ENCODE peak calls at places on chromosomes 11 and 22, in eight cellular contexts. U, B, S, T, H, I, D and N are unnamed samples.

GRCh38 chr11:104339383-104339831 is 175.5 kb upstream of the PDGFD start:
- DNase-seq in I (no peak), S (no peak), B (no peak), T (no peak), U (no peak), D (no peak), H (no peak), N (no peak)

GRCh38 chr11:76669901-76670474 is 559 bp downstream of the LRRC32 start:
- DNase-seq in H (peak; percentile 88), U (no peak), B (peak; percentile 78), I (peak; percentile 77), T (no peak), S (peak; percentile 49), D (no peak), N (no peak)

GRCh38 chr22:25111579-25112517 is 87.8 kb upstream of the CRYBB3 start:
- DNase-seq in I (peak; percentile 27), U (no peak), S (peak; percentile 77), B (peak; percentile 7), D (peak; percentile 28), T (peak; percentile 51), H (no peak), N (no peak)

GRCh38 chr11:12694182-12694531 is 19.9 kb downstream of the TEAD1 start:
- DNase-seq in H (peak; percentile 44), D (no peak), I (no peak), T (no peak), B (peak; percentile 62), U (no peak), S (peak; percentile 46), N (no peak)

GRCh38 chr11:15747671-15748070 is 608.7 kb downstream of the SOX6 start:
- DNase-seq in D (no peak), B (no peak), I (no peak), U (no peak), S (no peak), T (no peak), H (peak; percentile 72), N (no peak)

GRCh38 chr11:43907028-43907966 is 26.7 kb downstream of the ALKBH3 start:
- DNase-seq in T (no peak), U (no peak), H (no peak), B (no peak), D (peak; percentile 15), I (no peak), S (no peak), N (no peak)

GRCh38 chr11:105989124-105989523 is 32.9 kb downstream of the MSANTD4 start:
- DNase-seq in U (no peak), D (no peak), H (no peak), S (no peak), I (no peak), B (no peak), T (no peak), N (no peak)

GRCh38 chr22:42368379-42369249 is 63.6 kb downstream of the NFAM1 start:
- DNase-seq in T (no peak), I (no peak), D (no peak), U (no peak), H (no peak), B (peak; percentile 9), S (peak; percentile 44), N (no peak)

GRCh38 chr11:86446924-86447285 is 72.2 kb downstream of the CCDC81 start:
- DNase-seq in T (no peak), U (no peak), B (no peak), I (no peak), H (no peak), D (no peak), S (no peak), N (no peak)

GRCh38 chr22:37345863-37346514 is 63.7 kb downstream of the CYTH4 start:
- DNase-seq in H (peak; percentile 97), U (no peak), B (peak; percentile 87), I (peak; percentile 53), S (peak; percentile 55), D (no peak), T (peak; percentile 76), N (no peak)

GRCh38 chr11:94794287-94795168 is 26.4 kb downstream of the AMOTL1 start:
- DNase-seq in B (peak; percentile 96), T (peak; percentile 56), H (peak; percentile 99), I (peak; percentile 93), S (no peak), D (no peak), U (peak; percentile 82), N (no peak)

GRCh38 chr11:78163828-78164227 is 24.4 kb upstream of the ALG8 start:
- DNase-seq in D (no peak), H (no peak), S (no peak), I (no peak), U (no peak), T (no peak), B (no peak), N (no peak)

GRCh38 chr11:119169272-119169719 is 771 bp downstream of the NLRX1 start:
- DNase-seq in H (no peak), S (peak; percentile 36), B (peak; percentile 62), U (peak; percentile 53), T (no peak), D (peak; percentile 98), I (peak; percentile 48), N (no peak)

GRCh38 chr11:15942936-15943335 is 413.4 kb downstream of the SOX6 start:
- DNase-seq in S (no peak), H (no peak), U (no peak), T (no peak), D (peak; percentile 20), B (no peak), I (no peak), N (no peak)

GRCh38 chr11:61429346-61429690 is 457 bp downstream of the CPSF7 start:
- DNase-seq in H (peak; percentile 44), S (peak; percentile 63), D (peak; percentile 86), T (peak; percentile 95), U (peak; percentile 15), I (peak; percentile 67), B (peak; percentile 78), N (no peak)

GRCh38 chr11:115607621-115608191 is 103.5 kb upstream of the CADM1 start:
- DNase-seq in I (no peak), T (peak; percentile 26), S (no peak), D (peak; percentile 11), B (no peak), U (no peak), H (no peak), N (no peak)

GRCh38 chr11:112157274-112157766 is 6.6 kb downstream of the IL18 start:
- DNase-seq in I (peak; percentile 82), S (no peak), H (peak; percentile 100), U (peak; percentile 98), B (peak; percentile 99), D (peak; percentile 26), T (no peak), N (peak; percentile 91)

GRCh38 chr11:36155301-36155700 is 133.9 kb downstream of the COMMD9 start:
- DNase-seq in U (no peak), I (no peak), T (no peak), S (no peak), B (no peak), H (no peak), D (no peak), N (no peak)

GRCh38 chr11:3160252-3161031 is 4.7 kb downstream of the OSBPL5 start:
- DNase-seq in U (peak; percentile 46), D (peak; percentile 96), H (peak; percentile 92), B (peak; percentile 95), S (peak; percentile 89), I (peak; percentile 92), T (peak; percentile 86), N (no peak)

DNA sequence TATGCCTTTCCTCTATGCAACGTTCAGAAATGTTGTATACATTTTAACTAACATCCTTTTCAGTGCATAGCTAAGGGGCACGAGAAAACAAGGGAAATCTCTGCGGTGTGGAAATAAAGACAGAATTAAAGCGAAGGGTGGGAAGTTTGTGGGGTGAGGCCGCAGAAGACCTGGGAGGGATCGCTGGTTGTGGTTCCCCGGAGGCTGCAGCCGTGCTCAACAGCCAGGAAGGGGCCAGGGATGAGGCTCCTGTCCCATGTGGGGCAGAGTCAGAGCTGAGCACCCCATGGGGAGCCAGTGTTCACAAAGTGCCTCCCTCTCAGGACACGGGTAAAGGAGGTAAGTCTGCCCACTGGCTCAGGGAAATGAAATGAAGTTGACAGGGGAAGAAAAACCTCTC is 67.5 kb downstream of the MYEOV start:
- DNase-seq in T (no peak), S (peak; percentile 8), B (no peak), D (no peak), I (no peak), U (no peak), H (no peak), N (no peak)
- H3K9ac ChIP-seq in T (no peak overlapping the region), S (no peak overlapping the region), B (no peak overlapping the region), D (no peak overlapping the region), I (no peak overlapping the region), U (no peak overlapping the region), H (no peak overlapping the region), N (no peak overlapping the region)

GRCh38 chr22:17707526-17707925 is 66.7 kb downstream of the BID start:
- DNase-seq in S (no peak), U (no peak), I (peak; percentile 67), D (no peak), T (no peak), B (peak; percentile 72), H (no peak), N (no peak)
- H3K4me3 ChIP-seq in S (no peak overlapping the region), U (no peak overlapping the region), I (no peak overlapping the region), D (no peak overlapping the region), T (peak overlapping the region; percentile 63), B (peak overlapping the region; percentile 74), H (peak overlapping the region; percentile 34), N (peak overlapping the region; percentile 47)

GRCh38 chr11:11501546-11502274 is 120.1 kb downstream of the GALNT18 start:
- DNase-seq in U (no peak), S (peak; percentile 40), T (no peak), I (no peak), B (no peak), D (no peak), H (no peak), N (no peak)

GRCh38 chr11:11502303-11502828 is 119.4 kb downstream of the GALNT18 start:
- DNase-seq in B (no peak), S (peak; percentile 29), D (no peak), T (peak; percentile 47), H (no peak), U (no peak), I (no peak), N (no peak)

GRCh38 chr11:11505190-11505589 is 116.6 kb downstream of the GALNT18 start:
- DNase-seq in D (no peak), U (no peak), T (peak; percentile 21), S (no peak), B (peak; percentile 12), I (no peak), H (peak; percentile 33), N (no peak)

GRCh38 chr11:11504071-11504470 is 117.7 kb downstream of the GALNT18 start:
- DNase-seq in T (no peak), H (no peak), B (no peak), S (peak; percentile 56), U (no peak), D (no peak), I (no peak), N (no peak)

DNA sequence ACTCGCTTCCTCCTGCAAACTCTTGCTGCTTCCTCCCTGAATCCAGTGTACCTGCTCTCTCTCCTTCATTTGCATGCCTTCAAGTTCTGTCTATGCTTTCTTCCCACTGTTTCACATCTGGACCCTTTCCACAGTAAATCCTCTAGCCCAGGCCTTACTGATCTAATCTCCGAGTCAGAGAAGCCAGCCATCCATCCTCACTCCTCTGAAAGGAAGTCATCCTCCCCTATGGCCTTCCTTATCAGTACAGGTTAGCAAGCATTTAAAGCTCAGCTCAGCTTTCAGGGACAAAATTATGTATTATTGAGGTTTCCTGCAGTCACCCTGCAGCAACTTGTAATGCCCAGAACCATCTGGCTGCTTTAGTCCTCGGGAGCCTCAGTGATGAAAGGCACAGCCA is 116.1 kb downstream of the GALNT18 start:
- DNase-seq in U (no peak), T (peak; percentile 48), B (no peak), I (no peak), H (no peak), S (no peak), D (no peak), N (no peak)
- H3K27me3 ChIP-seq in U (no peaks in the 10 kb centered on the region), T (no peaks in the 10 kb centered on the region), B (no peaks in the 10 kb centered on the region), I (no peaks in the 10 kb centered on the region), H (peaks cover 13% of the 10 kb centered on the region), S (no peaks in the 10 kb centered on the region), D (no peaks in the 10 kb centered on the region), N (no peaks in the 10 kb centered on the region)

GRCh38 chr11:19079643-19080440 is 19.3 kb upstream of the MRGPRX2 start:
- DNase-seq in T (no peak), D (peak; percentile 61), S (peak; percentile 12), B (peak; percentile 95), U (peak; percentile 47), I (peak; percentile 89), H (peak; percentile 68), N (peak; percentile 41)
- H3K9ac ChIP-seq in T (no peak overlapping the region), D (no peak overlapping the region), S (no peak overlapping the region), B (peak overlapping the region; percentile 15), U (no peak overlapping the region), I (peak overlapping the region; percentile 59), H (no peak overlapping the region), N (peak overlapping the region; percentile 42)